ENCODE peak calls at places on chromosome 11, in seven cellular contexts. P is body of pancreas, V is uterus, D is Panc1, W is A549, C is cardiac muscle cell, J is cardiac fibroblast. A is an unnamed sample.

GRCh38 chr11:87063982-87064381 is 26.2 kb downstream of the TMEM135 start:
- DNase-seq in J (peak), V (no peak), W (no peak), P (no peak), D (no peak), C (no peak), A (no peak)

GRCh38 chr11:65535102-65535501 is 10.2 kb downstream of the SCYL1 start:
- DNase-seq in V (no peak), D (no peak), W (no peak), C (no peak), P (no peak), J (no peak), A (no peak)

GRCh38 chr11:32288276-32288675 is 147.1 kb downstream of the WT1 start:
- DNase-seq in P (no peak), V (no peak), C (no peak), W (no peak), J (no peak), D (no peak), A (no peak)

GRCh38 chr11:83641511-83641910 is 355.3 kb upstream of the CCDC90B start:
- DNase-seq in W (no peak), C (no peak), P (no peak), D (no peak), J (peak), V (peak), A (no peak)

GRCh38 chr11:16091862-16092261 is 264.5 kb downstream of the SOX6 start:
- DNase-seq in J (no peak), C (no peak), D (no peak), V (no peak), P (no peak), W (no peak), A (no peak)

GRCh38 chr11:104672897-104673296 is 225.4 kb downstream of the CASP12 start:
- DNase-seq in C (no peak), V (no peak), D (no peak), W (no peak), J (no peak), P (no peak), A (no peak)

GRCh38 chr11:844693-845644 is 2.3 kb downstream of the TSPAN4 start:
- DNase-seq in D (no peak), P (peak), J (peak), W (peak), C (peak), V (peak), A (peak)

GRCh38 chr11:96342131-96342970 is 644 bp downstream of the MAML2 start:
- DNase-seq in J (peak), W (no peak), C (no peak), V (no peak), D (no peak), P (no peak), A (no peak)

GRCh38 chr11:1305558-1306056 is 3.8 kb downstream of the TOLLIP start:
- DNase-seq in P (no peak), D (no peak), V (no peak), W (no peak), C (no peak), J (no peak), A (no peak)

GRCh38 chr11:97772696-97773095 is 1248.1 kb upstream of the CNTN5 start:
- DNase-seq in J (peak), C (peak), W (no peak), D (no peak), V (no peak), P (no peak), A (no peak)

GRCh38 chr11:86069408-86070086 is 663 bp upstream of the PICALM start:
- DNase-seq in C (peak), V (peak), W (peak), D (peak), P (no peak), J (peak), A (no peak)

GRCh38 chr11:84289381-84289906 is 1003.3 kb upstream of the CCDC90B start:
- DNase-seq in C (no peak), J (peak), D (no peak), V (no peak), W (no peak), P (no peak), A (no peak)

GRCh38 chr11:68113986-68114385 is 7.2 kb downstream of the CHKA start:
- DNase-seq in V (no peak), J (peak), D (no peak), W (no peak), P (no peak), C (no peak), A (no peak)

GRCh38 chr11:3815882-3816281 is 7.5 kb downstream of the PGAP2 start:
- DNase-seq in V (no peak), J (no peak), W (no peak), D (no peak), C (no peak), P (no peak), A (no peak)

GRCh38 chr11:34238966-34239365 is 118.8 kb downstream of the ABTB2 start:
- DNase-seq in V (no peak), W (no peak), J (no peak), P (no peak), C (no peak), D (no peak), A (no peak)

GRCh38 chr11:126007263-126007662 is 55.4 kb downstream of the CDON start:
- DNase-seq in V (no peak), P (no peak), W (peak), J (peak), D (no peak), C (no peak), A (no peak)

GRCh38 chr11:68337399-68337835 is 25.0 kb downstream of the LRP5 start:
- DNase-seq in C (no peak), J (no peak), D (no peak), P (no peak), W (no peak), V (no peak), A (no peak)

GRCh38 chr11:116882386-116882785 is 45.0 kb upstream of the APOA1 start:
- DNase-seq in C (no peak), D (no peak), W (no peak), P (no peak), J (no peak), V (no peak), A (no peak)

GRCh38 chr11:79097279-79097875 is 343.5 kb downstream of the TENM4 start:
- DNase-seq in V (no peak), P (no peak), D (no peak), C (no peak), W (no peak), J (peak), A (no peak)

GRCh38 chr11:86799680-86800075 is 664 bp upstream of the PRSS23 start:
- DNase-seq in D (no peak), C (peak), P (no peak), W (no peak), V (no peak), J (no peak), A (no peak)

GRCh38 chr11:134645576-134645975 is 233.5 kb upstream of the B3GAT1 start:
- DNase-seq in D (no peak), C (no peak), P (no peak), J (no peak), V (no peak), W (no peak), A (no peak)

GRCh38 chr11:96554236-96554635 is 164.4 kb downstream of the JRKL start:
- DNase-seq in C (no peak), W (no peak), V (no peak), D (no peak), J (no peak), P (no peak), A (no peak)

GRCh38 chr11:109804911-109805310 is 288.3 kb upstream of the ZC3H12C start:
- DNase-seq in P (no peak), J (no peak), V (no peak), W (no peak), D (no peak), C (no peak), A (no peak)

GRCh38 chr11:128482512-128483191 is 104.7 kb downstream of the ETS1 start:
- DNase-seq in J (peak), V (no peak), W (no peak), P (no peak), C (no peak), D (no peak), A (no peak)

GRCh38 chr11:6022954-6023353 is 7.6 kb downstream of the OR56A1 start:
- DNase-seq in V (no peak), W (peak), D (peak), J (peak), C (peak), P (no peak), A (no peak)

GRCh38 chr11:5736396-5736795 is at the start of gene OR56B1:
- DNase-seq in W (no peak), C (no peak), J (no peak), V (no peak), P (no peak), D (no peak), A (no peak)

GRCh38 chr11:35367491-35367890 is 51.9 kb downstream of the SLC1A2 start:
- DNase-seq in W (no peak), V (no peak), J (peak), P (no peak), C (no peak), D (no peak), A (no peak)

GRCh38 chr11:63523151-63523550 is 13.5 kb upstream of the PLAAT4 start:
- DNase-seq in V (no peak), D (no peak), W (no peak), J (no peak), C (no peak), P (no peak), A (no peak)

GRCh38 chr11:737366-737765 is 9.9 kb upstream of the TALDO1 start:
- DNase-seq in C (no peak), J (no peak), V (no peak), P (no peak), W (no peak), D (no peak), A (no peak)

GRCh38 chr11:2210366-2211112 is 38.9 kb upstream of the TH start:
- DNase-seq in V (peak), W (no peak), D (no peak), P (peak), C (no peak), J (no peak), A (no peak)

GRCh38 chr11:575324-575995 is 810 bp upstream of the PHRF1 start:
- DNase-seq in J (no peak), V (no peak), P (no peak), C (peak), D (no peak), W (peak), A (no peak)

GRCh38 chr11:29312817-29313216 is 704.0 kb downstream of the KCNA4 start:
- DNase-seq in J (no peak), V (no peak), P (no peak), C (no peak), W (no peak), D (no peak), A (no peak)

GRCh38 chr11:14423633-14424032 is 64.7 kb upstream of the RRAS2 start:
- DNase-seq in D (no peak), J (peak), V (no peak), C (no peak), P (no peak), W (no peak), A (no peak)

GRCh38 chr11:103110406-103110805 is 1.2 kb downstream of the DYNC2H1 start:
- DNase-seq in W (peak), P (no peak), D (no peak), V (no peak), C (no peak), J (peak), A (no peak)

GRCh38 chr11:64419818-64420485 is 61.0 kb downstream of the RPS6KA4 start:
- DNase-seq in C (no peak), J (peak), D (no peak), W (no peak), V (no peak), P (no peak), A (no peak)

GRCh38 chr11:43197357-43197756 is 114.4 kb upstream of the API5 start:
- DNase-seq in P (no peak), V (no peak), C (no peak), J (no peak), W (no peak), D (no peak), A (no peak)

GRCh38 chr11:66142370-66143263 is 72.5 kb downstream of the PACS1 start:
- DNase-seq in P (no peak), W (peak), D (no peak), J (no peak), C (no peak), V (no peak), A (no peak)

GRCh38 chr11:117410861-117411725 is 83.4 kb downstream of the CEP164 start:
- DNase-seq in D (no peak), P (no peak), V (no peak), J (no peak), W (no peak), C (no peak), A (no peak)

DNA sequence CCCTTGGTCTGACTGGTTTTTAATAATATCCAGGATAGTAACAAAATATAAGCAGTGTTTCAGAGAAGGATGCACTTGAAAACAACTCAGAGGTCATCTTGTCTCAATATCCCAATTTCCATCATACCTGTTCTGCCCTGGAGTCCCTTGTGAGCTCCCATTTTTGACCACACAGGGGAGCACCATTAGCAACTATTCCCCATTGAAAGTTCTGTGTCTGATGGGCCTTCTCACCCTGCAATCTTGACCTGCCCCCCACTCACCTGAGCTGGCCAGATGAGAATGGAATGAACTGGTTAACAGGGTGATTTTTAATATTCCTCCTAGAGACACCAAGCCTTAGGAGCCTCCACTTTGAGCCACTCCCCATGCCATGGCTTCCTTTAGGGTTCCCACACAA is 3.8 kb upstream of the CAPN5 start:
- DNase-seq in J (no peak), D (no peak), C (no peak), W (no peak), V (no peak), P (no peak), A (no peak)
- TF ChIP-seq CTCF in J (no peak), D (peak), C (peak), W (no peak), V (no peak), P (no peak), A (no peak)

GRCh38 chr11:119056397-119056999 is 507 bp downstream of the HYOU1 start:
- DNase-seq in C (peak), D (no peak), W (peak), P (peak), V (no peak), J (peak), A (no peak)

GRCh38 chr11:119055901-119056300 is 1.1 kb downstream of the HYOU1 start:
- DNase-seq in D (no peak), P (no peak), W (peak), J (peak), C (no peak), V (no peak), A (no peak)

GRCh38 chr11:119061256-119061655 is 4.3 kb upstream of the HYOU1 start:
- DNase-seq in C (no peak), P (peak), V (no peak), W (no peak), J (no peak), D (no peak), A (no peak)

GRCh38 chr11:119054418-119054817 is 2.6 kb downstream of the HYOU1 start:
- DNase-seq in J (no peak), V (no peak), W (no peak), C (no peak), D (no peak), P (no peak), A (no peak)

GRCh38 chr11:119057000-119057769 is at the start of gene HYOU1:
- DNase-seq in C (peak), V (peak), P (peak), W (peak), J (peak), D (peak), A (peak)
- TF ChIP-seq CTCF in C (peak), V (no peak), P (peak), W (no peak), J (peak), D (no peak), A (no peak)

DNA sequence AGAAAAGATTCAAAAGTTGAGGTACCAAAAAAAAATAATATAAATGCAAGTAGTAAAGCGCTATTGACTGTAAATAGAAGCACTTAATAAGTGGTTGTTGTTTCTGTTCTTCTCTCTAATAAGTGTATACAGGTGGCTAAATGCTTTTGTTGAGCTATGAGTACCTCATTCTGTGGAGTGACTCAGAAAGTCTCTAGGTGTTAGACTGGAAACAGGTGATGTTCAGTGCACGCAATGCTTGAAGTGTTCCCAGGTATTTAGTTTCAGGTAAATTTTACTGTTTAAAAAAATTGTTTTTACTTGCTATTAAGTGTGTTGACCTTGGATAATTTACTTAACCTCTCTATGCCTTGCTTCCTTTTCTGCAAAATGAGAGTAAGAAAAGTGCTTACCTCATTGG is 24.2 kb downstream of the POU2AF3 start:
- DNase-seq in V (no peak), W (no peak), J (no peak), C (no peak), D (no peak), P (no peak), A (no peak)
- TF ChIP-seq CTCF in V (no peak), W (no peak), J (no peak), C (no peak), D (no peak), P (no peak), A (no peak)

GRCh38 chr11:123137496-123138270 is 57.4 kb downstream of the CLMP start:
- DNase-seq in D (no peak), J (peak), W (no peak), C (peak), V (peak), P (peak), A (no peak)
- TF ChIP-seq CTCF in D (no peak), J (peak), W (no peak), C (peak), V (no peak), P (no peak), A (no peak)

GRCh38 chr11:73156114-73156513 is 14.0 kb upstream of the FCHSD2 start:
- DNase-seq in J (no peak), D (no peak), C (no peak), P (no peak), V (no peak), W (no peak), A (no peak)
- TF ChIP-seq CTCF in J (no peak), D (no peak), C (no peak), P (no peak), V (no peak), W (no peak), A (no peak)

GRCh38 chr11:119681537-119681936 is 47.5 kb downstream of the NECTIN1 start:
- DNase-seq in C (no peak), P (no peak), V (no peak), D (no peak), W (no peak), J (no peak), A (no peak)
- TF ChIP-seq CTCF in C (peak), P (peak), V (no peak), D (no peak), W (no peak), J (peak), A (no peak)

GRCh38 chr11:59011672-59012071 is 72.4 kb downstream of the GLYATL1 start:
- DNase-seq in W (no peak), C (peak), P (no peak), D (no peak), V (no peak), J (no peak), A (no peak)
- TF ChIP-seq CTCF in W (no peak), C (no peak), P (no peak), D (no peak), V (no peak), J (no peak), A (no peak)